ENCODE peak calls at places on chromosome 15, in nine cellular contexts. Y is heart right ventricle, Z is Panc1, U is PC-3, V is nephron progenitor cell, G is fibroblast of pulmonary artery, F is brain microvascular endothelial cell, D is left ventricle myocardium inferior, M is RWPE2. I is an unnamed sample.
A peak's percentile ranks its signal among the peaks of the same experiment; 100 is the strongest.

GRCh38 chr15:55915876-55916567 is 77.4 kb downstream of the NEDD4 start:
- DNase-seq in Y (no peak), Z (no peak), U (no peak), V (no peak), G (peak; percentile 64), F (no peak), D (no peak), M (no peak), I (no peak)

GRCh38 chr15:36109943-36110658 is 469.3 kb upstream of the CDIN1 start:
- DNase-seq in Y (no peak), Z (no peak), U (peak; percentile 67), V (no peak), G (peak; percentile 31), F (peak; percentile 30), D (no peak), M (no peak), I (no peak)

GRCh38 chr15:23869391-23869790 is 182.3 kb upstream of the NDN start:
- DNase-seq in Y (peak; percentile 49), Z (no peak), U (peak; percentile 7), V (peak; percentile 72), G (no peak), F (no peak), D (peak; percentile 40), M (peak; percentile 69), I (no peak)

GRCh38 chr15:100879461-100880138 is at the start of gene ALDH1A3:
- DNase-seq in Y (peak; percentile 47), Z (no peak), U (peak; percentile 93), V (peak; percentile 58), G (peak; percentile 71), F (no peak), D (peak; percentile 33), M (peak; percentile 93), I (no peak)

GRCh38 chr15:65851981-65852380 is 17.3 kb upstream of the RAB11A start:
- DNase-seq in Y (no peak), Z (no peak), U (no peak), V (no peak), G (no peak), F (no peak), D (no peak), M (no peak), I (no peak)

GRCh38 chr15:38843736-38844590 is 279.3 kb upstream of the RASGRP1 start:
- DNase-seq in Y (no peak), Z (no peak), U (no peak), V (no peak), G (peak; percentile 69), F (peak; percentile 61), D (no peak), M (no peak), I (no peak)

GRCh38 chr15:32877620-32878019 is 159.8 kb downstream of the GREM1 start:
- DNase-seq in Y (no peak), Z (no peak), U (peak; percentile 76), V (no peak), G (peak; percentile 34), F (no peak), D (no peak), M (no peak), I (no peak)

GRCh38 chr15:66747223-66747622 is 45.2 kb downstream of the SMAD6 start:
- DNase-seq in Y (no peak), Z (no peak), U (no peak), V (no peak), G (no peak), F (no peak), D (no peak), M (no peak), I (no peak)

GRCh38 chr15:86167816-86168215 is 88.1 kb downstream of the AGBL1 start:
- DNase-seq in Y (no peak), Z (no peak), U (no peak), V (no peak), G (no peak), F (no peak), D (no peak), M (no peak), I (no peak)

GRCh38 chr15:78983146-78983918 is 38.5 kb upstream of the CTSH start:
- DNase-seq in Y (no peak), Z (no peak), U (no peak), V (no peak), G (no peak), F (no peak), D (no peak), M (no peak), I (no peak)

GRCh38 chr15:52040167-52040900 is 21.3 kb downstream of the MAPK6 start:
- DNase-seq in Y (no peak), Z (no peak), U (no peak), V (peak; percentile 18), G (peak; percentile 56), F (no peak), D (no peak), M (no peak), I (no peak)

GRCh38 chr15:38745611-38746010 is 181.0 kb upstream of the RASGRP1 start:
- DNase-seq in Y (no peak), Z (no peak), U (no peak), V (no peak), G (no peak), F (no peak), D (no peak), M (no peak), I (no peak)

GRCh38 chr15:77862651-77863104 is 214.8 kb downstream of the TBC1D2B start:
- DNase-seq in Y (no peak), Z (no peak), U (no peak), V (no peak), G (no peak), F (no peak), D (no peak), M (peak; percentile 73), I (no peak)

GRCh38 chr15:101065570-101066221 is 146.5 kb downstream of the LRRK1 start:
- DNase-seq in Y (no peak), Z (no peak), U (no peak), V (no peak), G (no peak), F (no peak), D (no peak), M (peak; percentile 73), I (no peak)

GRCh38 chr15:42805266-42805665 is 68.3 kb upstream of the CDAN1 start:
- DNase-seq in Y (no peak), Z (no peak), U (no peak), V (no peak), G (no peak), F (no peak), D (no peak), M (no peak), I (no peak)

GRCh38 chr15:60379466-60380274 is 18.1 kb downstream of the ANXA2 start:
- DNase-seq in Y (no peak), Z (no peak), U (peak; percentile 86), V (no peak), G (peak; percentile 95), F (peak; percentile 91), D (no peak), M (no peak), I (no peak)

DNA sequence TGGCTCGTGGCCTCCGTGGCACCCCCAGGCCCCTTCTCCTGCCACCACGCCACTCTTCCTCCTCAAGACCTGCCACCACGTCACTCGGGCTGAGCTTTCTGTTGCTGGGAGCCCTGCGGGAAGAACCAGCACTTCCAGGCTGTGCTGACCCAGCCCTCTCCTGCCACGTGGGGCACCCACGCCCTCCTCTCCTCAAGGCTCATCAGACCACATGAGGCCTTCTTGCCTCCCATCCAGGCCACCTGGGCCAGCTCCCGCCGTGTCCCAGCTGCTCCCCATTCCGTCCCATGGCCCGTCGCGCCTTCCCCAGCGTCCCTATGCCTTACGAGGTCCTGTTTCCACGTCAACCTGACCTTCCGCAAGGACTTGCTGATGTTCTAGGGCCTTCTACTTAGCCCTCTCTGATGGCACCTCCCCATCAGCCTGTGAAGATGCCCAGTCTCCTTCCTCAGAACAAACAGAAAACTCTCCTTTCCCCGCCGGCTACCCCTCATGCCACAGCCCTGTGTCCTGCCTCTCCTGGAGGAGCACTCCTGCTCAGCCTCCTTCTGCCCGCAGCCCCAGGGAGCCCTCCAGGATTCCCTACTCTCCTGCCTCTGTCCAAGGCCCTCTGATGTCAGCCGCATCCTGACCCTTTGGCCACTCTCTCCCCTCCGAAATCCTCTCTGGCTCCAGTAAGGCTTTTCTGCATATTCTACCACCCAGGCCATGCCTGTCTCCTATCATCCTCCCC is 71.1 kb upstream of the BLM start:
- DNase-seq in Y (no peak), Z (no peak), U (no peak), V (no peak), G (no peak), F (no peak), D (no peak), M (no peak), I (no peak)
- TF ChIP-seq CTCF in Y (no peak), Z (no peak), U (no peak), V (no peak), G (no peak), F (no peak), D (no peak), M (no peak), I (no peak)

DNA sequence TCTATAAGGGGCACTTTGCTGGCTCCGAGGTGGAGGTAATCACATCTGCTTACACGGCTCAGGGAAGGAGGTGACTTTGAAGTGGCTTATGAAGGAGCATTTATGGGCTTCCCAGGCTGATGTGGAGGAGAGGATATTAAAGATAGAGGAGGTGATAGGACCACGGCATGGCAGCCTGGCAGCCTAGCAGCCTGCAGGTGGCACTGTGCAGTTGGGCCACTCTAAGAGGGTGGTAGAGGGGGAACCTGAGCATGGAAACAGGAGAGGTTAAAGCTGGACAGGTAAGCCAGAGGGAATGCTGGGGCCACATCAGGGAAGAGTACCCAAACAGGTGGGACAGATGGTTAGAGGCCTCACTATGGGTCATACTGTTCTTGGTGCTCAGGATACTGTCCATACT is 375.0 kb downstream of the WDR72 start:
- DNase-seq in Y (no peak), Z (no peak), U (peak; percentile 21), V (no peak), G (no peak), F (no peak), D (no peak), M (no peak), I (no peak)
- TF ChIP-seq CTCF in Y (no peak), Z (peak; percentile 22), U (peak; percentile 59), V (peak; percentile 19), G (no peak), F (peak; percentile 58), D (no peak), M (peak; percentile 36), I (no peak)

DNA sequence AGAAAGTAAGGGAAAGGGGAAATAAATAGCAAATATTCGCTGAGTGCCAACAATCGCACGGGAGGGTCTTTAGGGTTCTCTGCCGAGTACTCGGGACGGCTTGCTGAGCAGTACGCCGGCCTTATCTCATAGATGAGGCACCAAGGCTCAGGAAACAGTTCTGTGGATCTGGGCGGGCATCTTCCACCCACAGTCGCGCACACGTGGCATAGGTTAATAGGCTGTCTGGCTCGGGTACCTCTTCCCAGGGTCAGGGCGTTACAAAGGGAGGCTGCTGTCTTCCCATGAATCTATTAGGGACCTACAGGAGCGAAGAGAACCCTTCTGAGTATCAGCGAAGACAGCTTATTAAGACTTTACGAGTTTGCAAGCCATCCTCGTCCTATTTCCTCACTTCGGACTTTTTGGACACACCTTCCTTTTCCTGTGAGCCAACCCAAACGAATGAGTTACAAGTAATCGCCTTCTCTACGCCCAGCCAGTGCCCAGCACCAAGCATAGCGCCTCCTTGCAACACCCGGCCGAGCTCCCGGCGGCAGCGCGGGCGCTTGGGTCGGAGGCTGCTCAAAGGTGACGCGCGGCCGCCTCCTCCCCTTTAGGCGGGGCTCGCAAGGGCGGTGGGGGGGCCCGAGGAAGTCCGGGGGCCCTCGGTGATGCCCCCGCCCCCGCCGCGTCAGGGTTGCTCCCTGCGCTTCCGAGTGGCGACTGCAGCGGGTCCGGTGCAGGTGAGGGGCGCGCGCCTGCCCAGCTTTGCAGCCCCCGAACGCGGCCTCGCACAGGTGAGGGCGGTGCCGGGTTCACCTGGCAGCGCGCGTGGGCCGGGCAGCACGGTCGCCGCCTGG is at the start of gene MCTP2:
- DNase-seq in Y (peak; percentile 64), Z (no peak), U (peak; percentile 77), V (peak; percentile 78), G (peak; percentile 46), F (peak; percentile 52), D (peak; percentile 69), M (peak; percentile 96), I (peak; percentile 91)
- TF ChIP-seq CTCF in Y (no peak), Z (peak; percentile 8), U (peak; percentile 30), V (no peak), G (no peak), F (peak; percentile 25), D (no peak), M (peak; percentile 53), I (no peak)

GRCh38 chr15:50182233-50183013 is 427 bp downstream of the SLC27A2 start:
- DNase-seq in Y (peak; percentile 22), Z (no peak), U (no peak), V (peak; percentile 57), G (peak; percentile 22), F (no peak), D (no peak), M (peak; percentile 76), I (no peak)
- TF ChIP-seq CTCF in Y (no peak), Z (peak; percentile 34), U (peak; percentile 26), V (no peak), G (no peak), F (no peak), D (no peak), M (peak; percentile 60), I (no peak)

I was measured in vagina.